ENCODE peak calls at places on chromosomes 7 and 10, in seven cellular contexts. C is midbrain; P is NCI-H1092 treated with DMSO at 0.1 percent for 48 hours; Q is NCI-H1417; D is mesothelial cell of epicardium; H is stimulated activated CD8-positive, alpha-beta memory T cell treated with anti-CD3 and anti-CD28 coated beads, Interleukin-7, amount 100 ng/mL, for 1 hour; I is KBM-7. G is an unnamed sample.

GRCh38 chr10:44153901-44154670 is 230.8 kb downstream of the CXCL12 start:
- DNase-seq in C (no peak), P (no peak), Q (no peak), D (no peak), H (no peak), I (no peak), G (no peak)

GRCh38 chr7:7201583-7202374 is 19.4 kb downstream of the C1GALT1 start:
- DNase-seq in C (no peak), P (no peak), Q (peak), D (no peak), H (no peak), I (peak), G (no peak)

GRCh38 chr7:36021367-36021766 is 131.7 kb upstream of the EEPD1 start:
- DNase-seq in C (no peak), P (no peak), Q (peak), D (no peak), H (no peak), I (peak), G (no peak)

GRCh38 chr7:146366938-146367337 is 250.3 kb downstream of the CNTNAP2 start:
- DNase-seq in C (no peak), P (no peak), Q (no peak), D (no peak), H (no peak), I (no peak), G (no peak)

GRCh38 chr10:113663142-113663541 is 699 bp downstream of the NRAP start:
- DNase-seq in C (no peak), P (no peak), Q (no peak), D (no peak), H (no peak), I (no peak), G (peak)

GRCh38 chr10:100744980-100745881 is at the start of gene PAX2:
- DNase-seq in C (no peak), P (no peak), Q (peak), D (no peak), H (no peak), I (no peak), G (no peak)

GRCh38 chr10:95260397-95260881 is 30.4 kb downstream of the PDLIM1 start:
- DNase-seq in C (no peak), P (no peak), Q (no peak), D (no peak), H (no peak), I (no peak), G (no peak)

GRCh38 chr10:113997428-113997827 is 46.2 kb upstream of the ADRB1 start:
- DNase-seq in C (no peak), P (no peak), Q (no peak), D (no peak), H (no peak), I (no peak), G (no peak)

GRCh38 chr7:35258891-35259537 is 5.1 kb upstream of the TBX20 start:
- DNase-seq in C (no peak), P (no peak), Q (no peak), D (no peak), H (no peak), I (no peak), G (no peak)

GRCh38 chr7:129530881-129531391 is 28.6 kb downstream of the SMKR1 start:
- DNase-seq in C (no peak), P (no peak), Q (no peak), D (no peak), H (no peak), I (no peak), G (no peak)

GRCh38 chr10:89129850-89130396 is 77.2 kb downstream of the CH25H start:
- DNase-seq in C (peak), P (no peak), Q (no peak), D (no peak), H (no peak), I (peak), G (no peak)

GRCh38 chr7:4549681-4550080 is 132.4 kb upstream of the FOXK1 start:
- DNase-seq in C (peak), P (no peak), Q (no peak), D (no peak), H (no peak), I (no peak), G (no peak)

GRCh38 chr10:20406607-20407188 is 490.4 kb downstream of the NEBL start:
- DNase-seq in C (no peak), P (no peak), Q (no peak), D (no peak), H (no peak), I (no peak), G (no peak)

GRCh38 chr10:97849491-97850402 is at the start of gene GOLGA7B:
- DNase-seq in C (peak), P (peak), Q (peak), D (peak), H (peak), I (no peak), G (peak)

GRCh38 chr10:61688551-61689308 is 26.0 kb downstream of the CABCOCO1 start:
- DNase-seq in C (no peak), P (no peak), Q (no peak), D (no peak), H (no peak), I (no peak), G (no peak)